ENCODE peak calls at places on chromosomes 5 and 9, in seven cellular contexts. D is stimulated activated CD8-positive, alpha-beta memory T cell treated with anti-CD3 and anti-CD28 coated beads, Interleukin-7, amount 100 ng/mL, for 4 hours; T is progenitor cell of endocrine pancreas; W is HuH-7; N is CMK; X is choroid plexus epithelial cell; S is T-cell. Z is an unnamed sample.

GRCh38 chr5:65190328-65191053 is 291.2 kb downstream of the ADAMTS6 start:
- DNase-seq in D (no peak), T (no peak), W (no peak), N (no peak), X (peak; percentile 96), S (no peak), Z (peak; percentile 99)

GRCh38 chr5:169121631-169122420 is 179.1 kb downstream of the SLIT3 start:
- DNase-seq in D (no peak), T (no peak), W (no peak), N (no peak), X (no peak), S (no peak), Z (no peak)

GRCh38 chr9:77933019-77933418 is 98.6 kb downstream of the GNAQ start:
- DNase-seq in D (no peak), T (no peak), W (no peak), N (no peak), X (no peak), S (no peak), Z (peak; percentile 54)

GRCh38 chr9:114288233-114289051 is 34.5 kb upstream of the ORM1 start:
- DNase-seq in D (no peak), T (no peak), W (no peak), N (no peak), X (peak; percentile 75), S (no peak), Z (peak; percentile 79)

GRCh38 chr5:127849891-127850290 is 146.7 kb downstream of the CCDC192 start:
- DNase-seq in D (no peak), T (no peak), W (no peak), N (no peak), X (no peak), S (no peak), Z (no peak)

GRCh38 chr5:151108566-151108965 is 27.7 kb upstream of the TNIP1 start:
- DNase-seq in D (no peak), T (no peak), W (no peak), N (no peak), X (no peak), S (no peak), Z (no peak)

GRCh38 chr5:154320209-154320608 is 125.6 kb upstream of the SAP30L start:
- DNase-seq in D (no peak), T (no peak), W (no peak), N (no peak), X (no peak), S (no peak), Z (no peak)

GRCh38 chr5:170633235-170634041 is 129.6 kb downstream of the KCNIP1 start:
- DNase-seq in D (no peak), T (no peak), W (peak; percentile 24), N (peak; percentile 14), X (peak; percentile 90), S (no peak), Z (peak; percentile 75)

GRCh38 chr9:4293293-4293931 is 6.5 kb downstream of the GLIS3 start:
- DNase-seq in D (no peak), T (no peak), W (no peak), N (no peak), X (peak; percentile 98), S (no peak), Z (peak; percentile 98)

GRCh38 chr9:83047839-83048775 is 14.8 kb downstream of the RASEF start:
- DNase-seq in D (no peak), T (no peak), W (no peak), N (no peak), X (peak; percentile 91), S (no peak), Z (peak; percentile 55)

GRCh38 chr9:133768371-133768858 is 30.3 kb upstream of the SARDH start:
- DNase-seq in D (no peak), T (peak; percentile 3), W (no peak), N (no peak), X (no peak), S (no peak), Z (no peak)

GRCh38 chr5:501040-501832 is 23.0 kb downstream of the SLC9A3 start:
- DNase-seq in D (no peak), T (no peak), W (no peak), N (no peak), X (no peak), S (no peak), Z (no peak)

GRCh38 chr9:87381746-87382145 is 115.9 kb upstream of the DAPK1 start:
- DNase-seq in D (no peak), T (no peak), W (no peak), N (no peak), X (peak; percentile 31), S (no peak), Z (peak; percentile 41)